ENCODE peak calls at places on chromosomes 16 and 17, in eight cellular contexts. One of them, this sample, is unnamed.

GRCh38 chr17:57468932-57469775 is 212.8 kb downstream of the MSI2 start:
- DNase-seq in stimulated activated naive B cell treated with anti-CD40 and anti-IgM and Interleukin-4, amounts not matched to agents 10 μg/mL and 1 μg/mL and 100 μg/mL, for 72 hours: peak
- DNase-seq in epithelial cell of esophagus: no peak
- DNase-seq in posterior vena cava: peak
- DNase-seq in brain microvascular endothelial cell: no peak
- DNase-seq in activated B cell treated with CpG ODN at 0.5 μM for 24 hours: no peak
- DNase-seq in aorta: no peak
- DNase-seq in AG09309: no peak
- DNase-seq in this sample: no peak

GRCh38 chr17:4199818-4200402 is 56.9 kb downstream of the CYB5D2 start:
- DNase-seq in stimulated activated naive B cell treated with anti-CD40 and anti-IgM and Interleukin-4, amounts not matched to agents 10 μg/mL and 1 μg/mL and 100 μg/mL, for 72 hours: no peak
- DNase-seq in epithelial cell of esophagus: peak
- DNase-seq in posterior vena cava: no peak
- DNase-seq in brain microvascular endothelial cell: no peak
- DNase-seq in activated B cell treated with CpG ODN at 0.5 μM for 24 hours: no peak
- DNase-seq in aorta: no peak
- DNase-seq in AG09309: no peak
- DNase-seq in this sample: no peak

GRCh38 chr17:49741009-49741691 is 22.8 kb downstream of the FAM117A start:
- DNase-seq in stimulated activated naive B cell treated with anti-CD40 and anti-IgM and Interleukin-4, amounts not matched to agents 10 μg/mL and 1 μg/mL and 100 μg/mL, for 72 hours: no peak
- DNase-seq in epithelial cell of esophagus: peak
- DNase-seq in posterior vena cava: no peak
- DNase-seq in brain microvascular endothelial cell: no peak
- DNase-seq in activated B cell treated with CpG ODN at 0.5 μM for 24 hours: no peak
- DNase-seq in aorta: no peak
- DNase-seq in AG09309: no peak
- DNase-seq in this sample: no peak

GRCh38 chr16:30491744-30492308 is 19.3 kb downstream of the ITGAL start:
- DNase-seq in stimulated activated naive B cell treated with anti-CD40 and anti-IgM and Interleukin-4, amounts not matched to agents 10 μg/mL and 1 μg/mL and 100 μg/mL, for 72 hours: no peak
- DNase-seq in epithelial cell of esophagus: peak
- DNase-seq in posterior vena cava: no peak
- DNase-seq in brain microvascular endothelial cell: peak
- DNase-seq in activated B cell treated with CpG ODN at 0.5 μM for 24 hours: no peak
- DNase-seq in aorta: no peak
- DNase-seq in AG09309: peak
- DNase-seq in this sample: no peak

GRCh38 chr16:68206224-68206623 is 29.7 kb downstream of the ESRP2 start:
- DNase-seq in stimulated activated naive B cell treated with anti-CD40 and anti-IgM and Interleukin-4, amounts not matched to agents 10 μg/mL and 1 μg/mL and 100 μg/mL, for 72 hours: no peak
- DNase-seq in epithelial cell of esophagus: no peak
- DNase-seq in posterior vena cava: no peak
- DNase-seq in brain microvascular endothelial cell: no peak
- DNase-seq in activated B cell treated with CpG ODN at 0.5 μM for 24 hours: no peak
- DNase-seq in aorta: no peak
- DNase-seq in AG09309: no peak
- DNase-seq in this sample: no peak

GRCh38 chr16:85842435-85842834 is 42.9 kb downstream of the COX4I1 start:
- DNase-seq in stimulated activated naive B cell treated with anti-CD40 and anti-IgM and Interleukin-4, amounts not matched to agents 10 μg/mL and 1 μg/mL and 100 μg/mL, for 72 hours: no peak
- DNase-seq in epithelial cell of esophagus: no peak
- DNase-seq in posterior vena cava: peak
- DNase-seq in brain microvascular endothelial cell: no peak
- DNase-seq in activated B cell treated with CpG ODN at 0.5 μM for 24 hours: no peak
- DNase-seq in aorta: peak
- DNase-seq in AG09309: no peak
- DNase-seq in this sample: no peak

GRCh38 chr16:46817961-46818360 is 13.0 kb downstream of the C16orf87 start:
- DNase-seq in stimulated activated naive B cell treated with anti-CD40 and anti-IgM and Interleukin-4, amounts not matched to agents 10 μg/mL and 1 μg/mL and 100 μg/mL, for 72 hours: no peak
- DNase-seq in epithelial cell of esophagus: no peak
- DNase-seq in posterior vena cava: no peak
- DNase-seq in brain microvascular endothelial cell: peak
- DNase-seq in activated B cell treated with CpG ODN at 0.5 μM for 24 hours: no peak
- DNase-seq in aorta: no peak
- DNase-seq in AG09309: no peak
- DNase-seq in this sample: no peak

GRCh38 chr17:50337956-50338355 is 8.0 kb upstream of the XYLT2 start:
- DNase-seq in stimulated activated naive B cell treated with anti-CD40 and anti-IgM and Interleukin-4, amounts not matched to agents 10 μg/mL and 1 μg/mL and 100 μg/mL, for 72 hours: no peak
- DNase-seq in epithelial cell of esophagus: peak
- DNase-seq in posterior vena cava: peak
- DNase-seq in brain microvascular endothelial cell: no peak
- DNase-seq in activated B cell treated with CpG ODN at 0.5 μM for 24 hours: no peak
- DNase-seq in aorta: no peak
- DNase-seq in AG09309: no peak
- DNase-seq in this sample: no peak

GRCh38 chr17:77594416-77595209 is 363.9 kb upstream of the TNRC6C start:
- DNase-seq in stimulated activated naive B cell treated with anti-CD40 and anti-IgM and Interleukin-4, amounts not matched to agents 10 μg/mL and 1 μg/mL and 100 μg/mL, for 72 hours: no peak
- DNase-seq in epithelial cell of esophagus: no peak
- DNase-seq in posterior vena cava: peak
- DNase-seq in brain microvascular endothelial cell: no peak
- DNase-seq in activated B cell treated with CpG ODN at 0.5 μM for 24 hours: no peak
- DNase-seq in aorta: peak
- DNase-seq in AG09309: no peak
- DNase-seq in this sample: no peak

GRCh38 chr16:82888616-82889015 is 261.8 kb downstream of the CDH13 start:
- DNase-seq in stimulated activated naive B cell treated with anti-CD40 and anti-IgM and Interleukin-4, amounts not matched to agents 10 μg/mL and 1 μg/mL and 100 μg/mL, for 72 hours: no peak
- DNase-seq in epithelial cell of esophagus: no peak
- DNase-seq in posterior vena cava: no peak
- DNase-seq in brain microvascular endothelial cell: no peak
- DNase-seq in activated B cell treated with CpG ODN at 0.5 μM for 24 hours: no peak
- DNase-seq in aorta: no peak
- DNase-seq in AG09309: peak
- DNase-seq in this sample: no peak

GRCh38 chr17:44767493-44767892 is 8.7 kb downstream of the ADAM11 start:
- DNase-seq in stimulated activated naive B cell treated with anti-CD40 and anti-IgM and Interleukin-4, amounts not matched to agents 10 μg/mL and 1 μg/mL and 100 μg/mL, for 72 hours: no peak
- DNase-seq in epithelial cell of esophagus: no peak
- DNase-seq in posterior vena cava: no peak
- DNase-seq in brain microvascular endothelial cell: no peak
- DNase-seq in activated B cell treated with CpG ODN at 0.5 μM for 24 hours: no peak
- DNase-seq in aorta: no peak
- DNase-seq in AG09309: no peak
- DNase-seq in this sample: peak

GRCh38 chr17:57372156-57372555 is 115.8 kb downstream of the MSI2 start:
- DNase-seq in stimulated activated naive B cell treated with anti-CD40 and anti-IgM and Interleukin-4, amounts not matched to agents 10 μg/mL and 1 μg/mL and 100 μg/mL, for 72 hours: no peak
- DNase-seq in epithelial cell of esophagus: peak
- DNase-seq in posterior vena cava: no peak
- DNase-seq in brain microvascular endothelial cell: peak
- DNase-seq in activated B cell treated with CpG ODN at 0.5 μM for 24 hours: no peak
- DNase-seq in aorta: no peak
- DNase-seq in AG09309: no peak
- DNase-seq in this sample: no peak

GRCh38 chr16:52643006-52643405 is 96.1 kb upstream of the TOX3 start:
- DNase-seq in stimulated activated naive B cell treated with anti-CD40 and anti-IgM and Interleukin-4, amounts not matched to agents 10 μg/mL and 1 μg/mL and 100 μg/mL, for 72 hours: no peak
- DNase-seq in epithelial cell of esophagus: no peak
- DNase-seq in posterior vena cava: no peak
- DNase-seq in brain microvascular endothelial cell: no peak
- DNase-seq in activated B cell treated with CpG ODN at 0.5 μM for 24 hours: no peak
- DNase-seq in aorta: no peak
- DNase-seq in AG09309: no peak
- DNase-seq in this sample: no peak

GRCh38 chr17:42924891-42925290 is 24.3 kb downstream of the G6PC1 start:
- DNase-seq in stimulated activated naive B cell treated with anti-CD40 and anti-IgM and Interleukin-4, amounts not matched to agents 10 μg/mL and 1 μg/mL and 100 μg/mL, for 72 hours: no peak
- DNase-seq in epithelial cell of esophagus: no peak
- DNase-seq in posterior vena cava: peak
- DNase-seq in brain microvascular endothelial cell: no peak
- DNase-seq in activated B cell treated with CpG ODN at 0.5 μM for 24 hours: no peak
- DNase-seq in aorta: no peak
- DNase-seq in AG09309: no peak
- DNase-seq in this sample: no peak

GRCh38 chr16:78244131-78244899 is 144.9 kb downstream of the WWOX start:
- DNase-seq in stimulated activated naive B cell treated with anti-CD40 and anti-IgM and Interleukin-4, amounts not matched to agents 10 μg/mL and 1 μg/mL and 100 μg/mL, for 72 hours: no peak
- DNase-seq in epithelial cell of esophagus: peak
- DNase-seq in posterior vena cava: no peak
- DNase-seq in brain microvascular endothelial cell: no peak
- DNase-seq in activated B cell treated with CpG ODN at 0.5 μM for 24 hours: no peak
- DNase-seq in aorta: no peak
- DNase-seq in AG09309: no peak
- DNase-seq in this sample: no peak

GRCh38 chr17:54992797-54993639 is 24.5 kb downstream of the STXBP4 start:
- DNase-seq in stimulated activated naive B cell treated with anti-CD40 and anti-IgM and Interleukin-4, amounts not matched to agents 10 μg/mL and 1 μg/mL and 100 μg/mL, for 72 hours: no peak
- DNase-seq in epithelial cell of esophagus: peak
- DNase-seq in posterior vena cava: no peak
- DNase-seq in brain microvascular endothelial cell: no peak
- DNase-seq in activated B cell treated with CpG ODN at 0.5 μM for 24 hours: no peak
- DNase-seq in aorta: no peak
- DNase-seq in AG09309: peak
- DNase-seq in this sample: no peak

GRCh38 chr17:72592967-72593325 is 472.1 kb downstream of the SOX9 start:
- DNase-seq in stimulated activated naive B cell treated with anti-CD40 and anti-IgM and Interleukin-4, amounts not matched to agents 10 μg/mL and 1 μg/mL and 100 μg/mL, for 72 hours: no peak
- DNase-seq in epithelial cell of esophagus: no peak
- DNase-seq in posterior vena cava: peak
- DNase-seq in brain microvascular endothelial cell: no peak
- DNase-seq in activated B cell treated with CpG ODN at 0.5 μM for 24 hours: no peak
- DNase-seq in aorta: no peak
- DNase-seq in AG09309: no peak
- DNase-seq in this sample: no peak

GRCh38 chr16:89909777-89910716 is 8.6 kb upstream of the MC1R start:
- DNase-seq in stimulated activated naive B cell treated with anti-CD40 and anti-IgM and Interleukin-4, amounts not matched to agents 10 μg/mL and 1 μg/mL and 100 μg/mL, for 72 hours: peak
- DNase-seq in epithelial cell of esophagus: peak
- DNase-seq in posterior vena cava: peak
- DNase-seq in brain microvascular endothelial cell: peak
- DNase-seq in activated B cell treated with CpG ODN at 0.5 μM for 24 hours: peak
- DNase-seq in aorta: peak
- DNase-seq in AG09309: no peak
- DNase-seq in this sample: peak

GRCh38 chr16:24577167-24577566 is 37.8 kb downstream of the RBBP6 start:
- DNase-seq in stimulated activated naive B cell treated with anti-CD40 and anti-IgM and Interleukin-4, amounts not matched to agents 10 μg/mL and 1 μg/mL and 100 μg/mL, for 72 hours: no peak
- DNase-seq in epithelial cell of esophagus: peak
- DNase-seq in posterior vena cava: no peak
- DNase-seq in brain microvascular endothelial cell: peak
- DNase-seq in activated B cell treated with CpG ODN at 0.5 μM for 24 hours: no peak
- DNase-seq in aorta: no peak
- DNase-seq in AG09309: no peak
- DNase-seq in this sample: no peak

This sample was measured in chondrocyte.